ENCODE peak calls at places on chromosomes 4 and X, in five cellular contexts. C, Q, J, A and X are unnamed samples.

GRCh38 chrX:133668225-133668931 is 253.1 kb upstream of the GPC4 start:
- DNase-seq in C (no peak), Q (no peak), J (no peak), A (no peak), X (no peak)

GRCh38 chrX:147832707-147833348 is 78.9 kb upstream of the FMR1 start:
- DNase-seq in C (no peak), Q (no peak), J (no peak), A (no peak), X (no peak)

GRCh38 chr4:38757945-38758344 is 24.8 kb downstream of the TLR10 start:
- DNase-seq in C (no peak), Q (no peak), J (no peak), A (no peak), X (no peak)

GRCh38 chr4:10625130-10625529 is 59.4 kb downstream of the CLNK start:
- DNase-seq in C (no peak), Q (no peak), J (peak; percentile 2), A (no peak), X (no peak)

GRCh38 chrX:107565916-107566602 is 62.3 kb upstream of the PRPS1 start:
- DNase-seq in C (no peak), Q (no peak), J (peak; percentile 15), A (no peak), X (no peak)

GRCh38 chr4:80271806-80272205 is 5.3 kb downstream of the FGF5 start:
- DNase-seq in C (no peak), Q (no peak), J (no peak), A (no peak), X (no peak)

GRCh38 chr4:972651-973424 is 531 bp downstream of the DGKQ start:
- DNase-seq in C (peak; percentile 66), Q (no peak), J (no peak), A (peak; percentile 75), X (peak; percentile 77)

GRCh38 chrX:47885501-47885900 is 48.8 kb downstream of the ZNF81 start:
- DNase-seq in C (no peak), Q (no peak), J (no peak), A (no peak), X (no peak)

GRCh38 chr4:165150545-165150944 is 37.9 kb upstream of the TMEM192 start:
- DNase-seq in C (no peak), Q (no peak), J (no peak), A (no peak), X (no peak)

GRCh38 chr4:127604949-127605709 is 27.6 kb upstream of the INTU start:
- DNase-seq in C (no peak), Q (no peak), J (peak; percentile 29), A (peak; percentile 13), X (no peak)

GRCh38 chrX:48531359-48531954 is 8.1 kb upstream of the TBC1D25 start:
- DNase-seq in C (no peak), Q (no peak), J (no peak), A (peak; percentile 22), X (no peak)

GRCh38 chr4:76594152-76594551 is 159.1 kb downstream of the SHROOM3 start:
- DNase-seq in C (no peak), Q (no peak), J (no peak), A (no peak), X (no peak)

GRCh38 chr4:28677808-28678207 is 1817.2 kb downstream of the STIM2 start:
- DNase-seq in C (no peak), Q (no peak), J (no peak), A (no peak), X (no peak)

GRCh38 chrX:123876177-123876576 is 16.3 kb downstream of the XIAP start:
- DNase-seq in C (no peak), Q (no peak), J (no peak), A (no peak), X (no peak)

GRCh38 chr4:128863314-128864075 is 54.0 kb downstream of the JADE1 start:
- DNase-seq in C (no peak), Q (no peak), J (peak; percentile 69), A (peak; percentile 67), X (no peak)

GRCh38 chr4:143700060-143700419 is 435 bp downstream of the FREM3 start:
- DNase-seq in C (no peak), Q (no peak), J (no peak), A (no peak), X (no peak)

GRCh38 chr4:51844157-51845054 is 1.5 kb downstream of the DCUN1D4 start:
- DNase-seq in C (peak; percentile 55), Q (peak; percentile 51), J (peak; percentile 86), A (peak; percentile 62), X (peak; percentile 58)
- TF ChIP-seq POLR2A in C (peak; percentile 26), Q (no peak), J (peak; percentile 76), A (peak; percentile 83), X (no peak)

GRCh38 chr4:125642645-125643044 is 327.9 kb downstream of the FAT4 start:
- DNase-seq in C (no peak), Q (no peak), J (no peak), A (no peak), X (no peak)

DNA sequence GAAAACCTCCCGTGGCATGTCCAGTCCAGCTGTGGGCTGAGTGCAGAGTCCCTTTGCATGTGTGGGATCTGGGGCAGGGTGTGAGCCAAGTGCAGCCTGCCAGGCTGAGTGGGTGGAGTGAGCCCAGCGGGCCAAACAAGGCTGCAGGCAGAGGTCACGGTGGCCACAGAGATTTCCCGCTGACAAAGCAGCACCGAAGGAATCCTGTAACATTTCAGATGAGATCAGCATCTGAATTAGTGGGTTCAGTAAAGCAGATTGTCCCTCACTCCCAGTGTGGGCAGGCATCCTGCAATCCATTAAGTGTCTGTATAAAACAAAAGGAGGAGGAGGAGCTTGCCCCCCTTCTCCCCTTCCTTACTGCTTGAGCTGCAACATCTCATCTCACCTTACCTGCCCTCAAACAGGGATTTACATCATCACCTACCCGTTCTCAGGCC is 324.4 kb downstream of the FAT4 start:
- DNase-seq in C (no peak), Q (no peak), J (no peak), A (no peak), X (no peak)
- TF ChIP-seq POLR2AphosphoS5 in C (no peak), Q (no peak), J (no peak), A (no peak), X (no peak)

GRCh38 chr4:1982124-1983052 is 26.4 kb downstream of the NELFA start:
- DNase-seq in C (no peak), Q (no peak), J (no peak), A (no peak), X (no peak)

GRCh38 chr4:1979477-1980196 is 29.1 kb downstream of the NELFA start:
- DNase-seq in C (no peak), Q (no peak), J (no peak), A (no peak), X (no peak)

GRCh38 chr4:1980561-1981041 is 28.2 kb downstream of the NELFA start:
- DNase-seq in C (no peak), Q (no peak), J (no peak), A (no peak), X (no peak)

GRCh38 chr4:1983053-1983845 is 25.5 kb downstream of the NELFA start:
- DNase-seq in C (no peak), Q (no peak), J (no peak), A (no peak), X (no peak)

DNA sequence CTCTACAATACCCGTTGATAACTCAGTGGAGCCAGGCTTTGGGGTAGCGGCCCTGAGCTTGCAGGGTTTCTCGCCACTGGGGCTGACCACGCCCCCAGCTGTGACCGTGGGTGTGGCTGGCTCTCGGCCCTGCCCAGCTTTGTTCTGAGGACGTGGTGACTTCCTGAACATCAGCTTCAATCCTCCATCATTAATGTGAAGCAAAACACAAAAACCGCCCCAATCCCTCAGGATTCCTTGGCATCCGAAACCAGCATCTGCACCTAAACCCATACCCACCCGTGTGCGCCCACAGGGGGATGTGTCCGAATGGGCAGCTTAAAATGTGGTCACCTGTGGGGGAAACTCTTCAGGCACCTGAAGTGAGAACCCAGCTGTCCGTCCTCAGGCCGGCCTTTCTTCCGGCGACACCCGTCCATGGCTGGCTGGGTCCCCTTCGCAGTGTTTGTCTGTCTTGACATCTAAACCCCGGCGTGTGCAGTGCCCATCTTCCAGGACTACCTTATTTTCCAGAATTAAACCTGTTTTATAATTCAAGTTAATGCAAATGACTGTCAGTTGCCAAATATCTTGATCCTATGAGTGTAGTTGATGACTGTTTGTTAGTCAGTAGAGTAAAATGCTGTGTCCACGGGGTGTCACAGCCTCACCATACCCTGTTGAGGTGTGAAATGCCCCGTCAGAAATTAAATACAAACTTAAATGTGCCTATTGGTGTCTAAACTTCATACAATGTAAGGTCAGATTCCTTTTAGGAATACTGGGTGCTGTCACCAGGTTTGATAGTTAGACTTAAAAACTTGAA is 27.3 kb downstream of the NELFA start:
- DNase-seq in C (no peak), Q (no peak), J (no peak), A (peak; percentile 76), X (no peak)
- TF ChIP-seq TAF1 in C (no peak), Q (no peak), J (no peak), A (no peak), X (no peak)

DNA sequence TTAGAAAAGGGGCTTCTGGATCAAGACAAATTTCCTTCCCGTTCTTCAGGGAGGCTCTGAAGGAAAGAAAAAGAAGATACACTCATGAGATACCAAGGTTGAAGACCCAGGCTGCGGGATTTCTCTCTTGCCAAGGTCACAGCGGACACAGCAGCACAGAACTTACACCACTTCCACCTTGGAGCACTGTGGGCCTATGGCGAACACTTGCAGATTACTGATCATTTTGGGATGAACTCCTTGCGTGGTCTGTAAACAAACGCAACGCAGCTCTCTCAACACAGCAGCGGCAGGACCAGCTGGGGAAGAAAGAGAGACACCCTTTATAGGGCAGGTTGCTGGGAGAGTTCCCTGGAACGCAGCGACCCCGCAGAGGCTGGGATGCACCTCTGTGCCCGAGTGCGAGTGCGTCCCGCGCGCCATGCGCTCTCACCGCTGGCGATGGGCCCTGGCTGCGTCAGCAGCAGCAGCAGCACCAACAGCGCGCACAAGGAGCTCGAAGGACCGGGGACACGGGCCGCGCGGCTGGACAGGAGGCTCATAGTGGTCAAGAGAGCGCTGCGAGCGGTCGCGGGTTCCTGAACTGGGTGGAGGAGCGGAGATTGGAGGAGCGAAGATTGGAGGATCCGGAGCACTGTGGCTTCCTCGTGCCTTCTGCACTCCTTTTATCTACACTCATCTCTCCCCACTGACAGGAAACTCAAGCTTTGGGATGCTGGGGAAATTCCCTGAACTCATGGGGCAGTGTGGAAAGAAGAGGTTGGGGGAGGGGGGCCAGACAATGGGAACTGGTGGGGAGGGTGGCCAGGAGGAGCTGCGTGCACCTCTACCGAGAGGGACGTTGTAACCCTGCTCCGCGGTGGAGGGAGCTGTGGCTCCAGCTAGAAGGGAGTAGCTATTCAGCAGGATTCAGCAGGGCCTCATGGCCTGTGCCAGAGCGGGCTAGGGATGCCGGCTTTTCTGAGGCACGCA is at the start of gene CXCL5:
- DNase-seq in C (no peak), Q (no peak), J (no peak), A (no peak), X (no peak)
- TF ChIP-seq POLR2A in C (no peak), Q (no peak), J (no peak), A (no peak), X (no peak)

GRCh38 chr4:15600176-15600575 is 55.0 kb downstream of the FBXL5 start:
- DNase-seq in C (no peak), Q (no peak), J (no peak), A (no peak), X (no peak)
- TF ChIP-seq POLR2AphosphoS5 in C (no peak), Q (no peak), J (no peak), A (no peak), X (no peak)

GRCh38 chr4:72302981-72303704 is 265.9 kb downstream of the ADAMTS3 start:
- DNase-seq in C (no peak), Q (no peak), J (peak; percentile 34), A (peak; percentile 54), X (no peak)
- TF ChIP-seq TAF1 in C (no peak), Q (no peak), J (no peak), A (no peak), X (no peak)

GRCh38 chr4:107719927-107720722 is at the start of gene PAPSS1:
- DNase-seq in C (peak; percentile 71), Q (peak; percentile 81), J (peak; percentile 93), A (peak; percentile 93), X (peak; percentile 75)
- TF ChIP-seq POLR2A in C (peak; percentile 56), Q (peak; percentile 75), J (peak; percentile 80), A (peak; percentile 79), X (peak; percentile 48)